ENCODE peak calls at places on chromosomes 16 and 17, in four cellular contexts. E is ascending aorta, V is OCI-LY7, I is left ventricle myocardium inferior. Y is an unnamed sample. For H3K4me1, the result is how much of the 10 kb centered on the place peaks cover.

GRCh38 chr16:31395647-31396046 is 2.5 kb downstream of the ITGAD start:
- DNase-seq in E (no peak), V (no peak), I (no peak), Y (no peak)

GRCh38 chr17:7260601-7261376 is 1.5 kb downstream of the CLDN7 start:
- DNase-seq in I (no peak), E (no peak), V (no peak), Y (no peak)

GRCh38 chr17:66260688-66261087 is 31.5 kb upstream of the APOH start:
- DNase-seq in I (no peak), E (no peak), V (no peak), Y (no peak)

GRCh38 chr16:14409563-14409962 is 220.5 kb downstream of the PARN start:
- DNase-seq in V (no peak), E (peak), I (no peak), Y (peak)

GRCh38 chr16:4315185-4316102 is at the start of gene GLIS2:
- DNase-seq in V (peak), E (no peak), I (peak), Y (no peak)

GRCh38 chr16:12900599-12901203 is 697 bp upstream of the SHISA9 start:
- DNase-seq in V (no peak), E (no peak), I (no peak), Y (no peak)

GRCh38 chr16:1338119-1338730 is 4.8 kb downstream of the BAIAP3 start:
- DNase-seq in E (no peak), V (peak), I (no peak), Y (no peak)

GRCh38 chr16:84739349-84740124 is 39.7 kb downstream of the USP10 start:
- DNase-seq in E (no peak), V (no peak), I (no peak), Y (no peak)

GRCh38 chr16:22400899-22401298 is 26.5 kb upstream of the CDR2 start:
- DNase-seq in E (no peak), I (no peak), V (no peak), Y (no peak)

GRCh38 chr16:496097-496886 is 31.2 kb upstream of the CAPN15 start:
- DNase-seq in E (no peak), I (no peak), V (no peak), Y (no peak)

GRCh38 chr16:6955303-6955702 is 377.3 kb upstream of the RBFOX1 start:
- DNase-seq in I (no peak), V (no peak), E (no peak), Y (no peak)

GRCh38 chr17:45038771-45039634 is 12.4 kb downstream of the DCAKD start:
- DNase-seq in I (no peak), V (no peak), E (no peak), Y (no peak)

GRCh38 chr16:12515771-12516170 is 287.9 kb downstream of the CPPED1 start:
- DNase-seq in E (no peak), I (no peak), V (no peak), Y (no peak)

GRCh38 chr16:3408561-3409197 is 7.7 kb downstream of the ZNF174 start:
- DNase-seq in V (no peak), E (no peak), I (no peak), Y (no peak)

GRCh38 chr17:17900615-17901520 is 64.1 kb upstream of the SREBF1 start:
- DNase-seq in E (peak), I (peak), V (no peak), Y (peak)

GRCh38 chr17:49762148-49762941 is 1.6 kb downstream of the FAM117A start:
- DNase-seq in I (no peak), E (no peak), V (peak), Y (no peak)

GRCh38 chr16:57411362-57411976 is 6.9 kb downstream of the CCL17 start:
- DNase-seq in V (no peak), I (no peak), E (no peak), Y (no peak)

GRCh38 chr17:38582069-38582468 is 23.7 kb downstream of the SRCIN1 start:
- DNase-seq in E (no peak), I (no peak), V (no peak), Y (no peak)
- H3K4me1 ChIP-seq in E (under half), I (under half), V (under half), Y (under half)

GRCh38 chr17:1099242-1099641 is 80.5 kb downstream of the ABR start:
- DNase-seq in I (no peak), E (no peak), V (no peak), Y (no peak)
- TF ChIP-seq CTCF in I (no peak), E (no peak), V (no peak), Y (no peak)

GRCh38 chr17:82230627-82231311 is 1.9 kb downstream of the SLC16A3 start:
- DNase-seq in V (no peak), I (peak), E (no peak), Y (peak)
- H3K4me1 ChIP-seq in V (under half), I (half or more), E (under half), Y (under half)

DNA sequence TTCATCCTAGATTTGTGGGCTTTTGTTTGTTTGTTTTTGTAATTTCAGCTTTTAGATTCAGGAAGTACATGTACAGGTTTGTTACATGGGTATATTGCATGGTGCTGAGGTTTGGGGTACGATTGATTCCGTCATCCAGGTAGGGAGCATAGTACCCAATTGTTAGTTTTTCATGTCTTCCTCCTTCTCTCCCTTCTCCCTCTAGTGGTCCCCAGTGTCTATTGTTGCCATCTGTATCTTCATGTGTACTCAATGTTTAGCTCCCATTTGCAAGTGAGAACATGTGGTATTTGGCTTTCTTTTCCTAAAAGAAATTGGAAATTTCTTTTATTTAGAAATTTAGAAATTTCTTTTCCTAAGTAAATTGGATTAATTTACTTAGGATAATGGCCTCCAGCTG is 37.1 kb upstream of the BCAS3 start:
- DNase-seq in E (no peak), I (no peak), V (no peak), Y (no peak)
- TF ChIP-seq CTCF in E (no peak), I (peak), V (peak), Y (no peak)

GRCh38 chr17:77377836-77378235 is 237.1 kb downstream of the SEC14L1 start:
- DNase-seq in E (no peak), I (no peak), V (no peak), Y (no peak)
- H3K4me1 ChIP-seq in E (half or more), I (half or more), V (half or more), Y (half or more)

GRCh38 chr16:56029026-56029425 is 153.9 kb upstream of the CES5A start:
- DNase-seq in I (no peak), V (no peak), E (no peak), Y (no peak)
- TF ChIP-seq CTCF in I (no peak), V (no peak), E (no peak), Y (no peak)

DNA sequence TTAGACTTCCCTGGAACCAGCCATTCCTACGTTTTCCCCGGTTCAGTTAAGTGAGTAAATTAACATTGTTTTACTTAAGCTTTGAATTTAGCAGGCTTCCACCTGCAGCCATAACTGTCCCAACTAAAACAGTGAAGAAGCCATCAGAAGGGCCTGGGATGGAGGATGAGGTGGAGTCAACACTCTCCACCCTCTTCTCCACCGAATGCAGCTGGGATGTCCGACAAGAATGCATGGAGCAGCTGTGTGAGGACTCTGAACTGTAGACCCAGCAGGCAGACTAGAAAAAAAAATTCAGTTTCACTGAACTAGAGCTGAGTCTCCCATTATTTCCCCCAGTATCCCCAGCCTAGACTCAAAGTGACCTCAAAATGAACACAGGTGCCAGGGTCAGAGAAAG is 114.8 kb downstream of the C16orf95 start:
- DNase-seq in E (no peak), I (no peak), V (no peak), Y (no peak)
- H3K4me1 ChIP-seq in E (under half), I (under half), V (under half), Y (under half)

Y was measured in right atrium auricular region.